ENCODE peak calls at places on chromosomes 4 and X, in eight cellular contexts. E is HCT116, U is sigmoid colon, P is K562, M is HL-60, V is transverse colon, T is SK-N-SH, Y is suprapubic skin. B is an unnamed sample.

GRCh38 chr4:7384929-7385890 is 49.5 kb downstream of the PSAPL1 start:
- DNase-seq in M (no peak), Y (peak; percentile 52), P (no peak), U (peak; percentile 55), E (no peak), V (no peak), T (peak; percentile 7), B (no peak)

GRCh38 chr4:182643801-182644311 is 273.3 kb downstream of the DCTD start:
- DNase-seq in U (no peak), P (no peak), M (no peak), E (no peak), T (no peak), V (no peak), Y (no peak), B (no peak)

GRCh38 chr4:48665555-48666186 is 114.4 kb downstream of the FRYL start:
- DNase-seq in E (peak; percentile 2), U (no peak), M (no peak), Y (no peak), P (no peak), V (no peak), T (no peak), B (no peak)

GRCh38 chr4:156568041-156568440 is 403.6 kb downstream of the PDGFC start:
- DNase-seq in P (no peak), U (no peak), Y (no peak), T (no peak), E (no peak), M (no peak), V (no peak), B (no peak)

GRCh38 chr4:85402371-85402770 is 72.6 kb upstream of the ARHGAP24 start:
- DNase-seq in U (no peak), P (no peak), E (no peak), M (no peak), T (no peak), Y (no peak), V (no peak), B (no peak)

GRCh38 chr4:84691170-84691691 is 108.3 kb downstream of the CDS1 start:
- DNase-seq in Y (no peak), P (no peak), T (no peak), U (no peak), E (peak; percentile 86), M (peak; percentile 73), V (no peak), B (no peak)

GRCh38 chr4:102759835-102760644 is 728 bp downstream of the MANBA start:
- DNase-seq in E (no peak), V (peak; percentile 28), M (peak; percentile 75), T (no peak), Y (peak; percentile 86), U (peak; percentile 81), P (no peak), B (peak; percentile 41)

GRCh38 chrX:16914058-16914457 is 32.4 kb upstream of the REPS2 start:
- DNase-seq in T (no peak), Y (no peak), V (no peak), P (no peak), M (no peak), E (no peak), U (no peak), B (no peak)

GRCh38 chrX:101619336-101619735 is 1.5 kb upstream of the ARMCX6 start:
- DNase-seq in U (no peak), M (no peak), V (no peak), Y (no peak), E (no peak), P (no peak), T (no peak), B (no peak)

GRCh38 chrX:101617211-101618191 is at the start of gene ARMCX6:
- DNase-seq in T (peak; percentile 87), E (peak; percentile 40), Y (peak; percentile 90), M (peak; percentile 10), V (peak; percentile 80), U (peak; percentile 92), P (peak; percentile 61), B (peak; percentile 44)
- TF ChIP-seq POLR2AphosphoS5 in T (no peak), E (peak; percentile 63), Y (no peak), M (no peak), V (peak; percentile 19), U (peak; percentile 58), P (no peak), B (peak; percentile 36)

DNA sequence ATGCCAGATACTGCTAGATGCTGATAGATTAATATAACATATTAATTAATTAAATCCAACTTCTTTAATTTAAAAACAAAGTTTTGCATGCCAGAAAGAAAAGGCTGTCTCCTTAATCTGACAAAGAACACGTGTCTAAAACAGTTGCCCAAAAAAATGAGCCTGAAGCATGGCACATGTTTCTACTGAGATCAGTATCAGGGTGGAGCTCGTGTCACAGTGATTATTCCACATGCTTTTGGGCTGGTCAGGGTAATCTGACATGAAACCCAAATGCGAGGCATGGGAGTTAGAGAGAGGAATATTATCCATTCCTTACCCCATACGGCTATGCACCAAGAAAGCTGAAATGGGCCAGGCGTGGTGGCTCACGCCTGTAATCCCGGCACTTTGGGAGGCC is 79.4 kb upstream of the ADRA2C start:
- DNase-seq in E (no peak), P (no peak), V (no peak), T (peak; percentile 72), M (no peak), Y (no peak), U (peak; percentile 19), B (no peak)
- TF ChIP-seq POLR2AphosphoS5 in E (no peak), P (no peak), V (no peak), T (no peak), M (no peak), Y (no peak), U (no peak), B (no peak)

GRCh38 chrX:48798318-48798717 is 3.5 kb upstream of the HDAC6 start:
- DNase-seq in T (no peak), Y (no peak), U (no peak), V (no peak), M (no peak), P (no peak), E (no peak), B (no peak)

GRCh38 chrX:48802813-48803261 is 970 bp downstream of the HDAC6 start:
- DNase-seq in M (no peak), P (no peak), Y (no peak), E (no peak), V (no peak), T (no peak), U (no peak), B (no peak)

GRCh38 chrX:48800574-48801280 is 1.1 kb upstream of the HDAC6 start:
- DNase-seq in U (no peak), V (no peak), E (no peak), P (peak; percentile 75), Y (no peak), T (no peak), M (no peak), B (no peak)

GRCh38 chrX:48802089-48802812 is 384 bp downstream of the HDAC6 start:
- DNase-seq in Y (peak; percentile 91), P (peak; percentile 74), T (peak; percentile 72), E (peak; percentile 57), V (peak; percentile 91), U (peak; percentile 94), M (peak; percentile 47), B (peak; percentile 49)

GRCh38 chrX:48801281-48802088 is at the start of gene HDAC6:
- DNase-seq in V (peak; percentile 96), Y (peak; percentile 96), E (peak; percentile 97), U (peak; percentile 99), M (peak; percentile 94), T (peak; percentile 89), P (peak; percentile 86), B (peak; percentile 79)
- TF ChIP-seq POLR2AphosphoS5 in V (peak; percentile 16), Y (no peak), E (peak; percentile 39), U (peak; percentile 77), M (peak; percentile 66), T (peak; percentile 58), P (no peak), B (peak; percentile 26)

GRCh38 chrX:132227383-132228112 is 8.3 kb upstream of the RAP2C start:
- DNase-seq in M (no peak), T (no peak), V (no peak), E (no peak), Y (no peak), U (no peak), P (no peak), B (no peak)
- TF ChIP-seq POLR2AphosphoS5 in M (no peak), T (no peak), V (no peak), E (no peak), Y (no peak), U (no peak), P (no peak), B (no peak)

GRCh38 chr4:68021185-68021584 is 57.9 kb upstream of the TMPRSS11A start:
- DNase-seq in E (peak; percentile 51), Y (no peak), P (no peak), U (no peak), M (no peak), T (no peak), V (no peak), B (no peak)
- TF ChIP-seq POLR2AphosphoS5 in E (no peak), Y (no peak), P (no peak), U (no peak), M (no peak), T (no peak), V (no peak), B (no peak)

GRCh38 chr4:151661873-151662272 is 98.9 kb downstream of the GATB start:
- DNase-seq in M (no peak), T (no peak), E (no peak), Y (no peak), P (no peak), V (no peak), U (no peak), B (no peak)

GRCh38 chr4:151658959-151659593 is 101.7 kb downstream of the GATB start:
- DNase-seq in E (no peak), U (no peak), T (no peak), P (no peak), Y (no peak), M (no peak), V (no peak), B (no peak)

GRCh38 chr4:151657896-151658295 is 102.9 kb downstream of the GATB start:
- DNase-seq in M (no peak), U (no peak), P (no peak), T (no peak), V (no peak), E (no peak), Y (no peak), B (no peak)

GRCh38 chr4:151660676-151661075 is 100.1 kb downstream of the GATB start:
- DNase-seq in U (no peak), V (no peak), M (no peak), T (no peak), P (no peak), E (no peak), Y (no peak), B (no peak)

DNA sequence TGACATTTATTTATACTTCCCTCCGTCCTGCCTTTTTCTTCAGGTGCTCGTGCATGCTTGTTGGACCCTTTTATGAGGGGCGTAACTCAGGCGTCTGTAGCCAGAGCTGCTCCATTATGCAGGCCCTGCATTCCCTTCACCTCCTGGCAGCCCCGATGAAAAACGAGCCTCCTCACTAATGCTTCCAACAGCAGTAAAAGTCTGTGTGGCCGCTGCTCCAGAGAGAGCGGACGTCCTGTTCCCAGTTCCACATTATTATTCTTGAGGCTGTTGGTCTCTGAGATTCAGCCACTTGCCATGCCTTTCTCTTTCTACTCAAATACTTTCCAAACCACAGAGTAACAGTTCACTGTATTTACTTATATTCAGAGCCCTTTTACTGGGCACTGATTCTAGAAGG is 101.2 kb downstream of the GATB start:
- DNase-seq in P (no peak), T (no peak), E (no peak), V (no peak), U (peak; percentile 88), M (no peak), Y (no peak), B (no peak)
- TF ChIP-seq POLR2AphosphoS5 in P (no peak), T (no peak), E (no peak), V (no peak), U (peak; percentile 67), M (no peak), Y (no peak), B (no peak)

B was measured in GM12891.